ENCODE peak calls at places on chromosomes 11 and 22, in five cellular contexts. One of them, this sample, is unnamed.

GRCh38 chr22:45993841-45994240 is 16.9 kb upstream of the WNT7B start:
- DNase-seq in K562: no peak
- DNase-seq in HepG2: no peak
- DNase-seq in GM23338: no peak
- DNase-seq in GM12878: no peak
- DNase-seq in this sample: no peak

GRCh38 chr22:41447435-41448188 is 1.0 kb upstream of the TOB2 start:
- DNase-seq in GM12878: no peak
- DNase-seq in GM23338: peak; percentile 72
- DNase-seq in K562: peak; percentile 69
- DNase-seq in HepG2: peak; percentile 73
- DNase-seq in this sample: no peak

GRCh38 chr11:47271961-47272661 is 2.2 kb downstream of the MADD start:
- DNase-seq in HepG2: no peak
- DNase-seq in GM23338: peak; percentile 29
- DNase-seq in GM12878: no peak
- DNase-seq in K562: peak; percentile 82
- DNase-seq in this sample: no peak

GRCh38 chr11:47656284-47656915 is 14.0 kb upstream of the MTCH2 start:
- DNase-seq in K562: no peak
- DNase-seq in HepG2: no peak
- DNase-seq in GM23338: peak; percentile 34
- DNase-seq in GM12878: no peak
- DNase-seq in this sample: no peak

GRCh38 chr11:66701432-66702240 is 23.9 kb upstream of the RBM4B start:
- DNase-seq in HepG2: peak; percentile 66
- DNase-seq in GM23338: no peak
- DNase-seq in GM12878: no peak
- DNase-seq in K562: peak; percentile 98
- DNase-seq in this sample: no peak

GRCh38 chr11:127238321-127238720 is 237.8 kb upstream of the KIRREL3 start:
- DNase-seq in GM23338: no peak
- DNase-seq in K562: no peak
- DNase-seq in GM12878: no peak
- DNase-seq in HepG2: no peak
- DNase-seq in this sample: no peak

GRCh38 chr22:17565986-17566687 is 2.8 kb downstream of the SLC25A18 start:
- DNase-seq in GM12878: no peak
- DNase-seq in HepG2: no peak
- DNase-seq in GM23338: no peak
- DNase-seq in K562: no peak
- DNase-seq in this sample: no peak

GRCh38 chr22:49408102-49408836 is 419.4 kb downstream of the BRD1 start:
- DNase-seq in GM12878: no peak
- DNase-seq in HepG2: no peak
- DNase-seq in K562: no peak
- DNase-seq in GM23338: no peak
- DNase-seq in this sample: no peak

GRCh38 chr22:49783926-49784629 is 43.6 kb downstream of the BRD1 start:
- DNase-seq in GM23338: no peak
- DNase-seq in K562: no peak
- DNase-seq in HepG2: no peak
- DNase-seq in GM12878: no peak
- DNase-seq in this sample: no peak

GRCh38 chr11:68659158-68659921 is 25.0 kb upstream of the GAL start:
- DNase-seq in HepG2: peak; percentile 55
- DNase-seq in GM12878: no peak
- DNase-seq in K562: peak; percentile 55
- DNase-seq in GM23338: no peak
- DNase-seq in this sample: peak; percentile 55

GRCh38 chr22:39130152-39130704 is 22.3 kb downstream of the CBX7 start:
- DNase-seq in HepG2: no peak
- DNase-seq in GM12878: no peak
- DNase-seq in K562: no peak
- DNase-seq in GM23338: no peak
- DNase-seq in this sample: no peak

GRCh38 chr22:39130892-39131855 is 21.3 kb downstream of the CBX7 start:
- DNase-seq in HepG2: peak; percentile 59
- DNase-seq in K562: no peak
- DNase-seq in GM12878: no peak
- DNase-seq in GM23338: peak; percentile 47
- DNase-seq in this sample: no peak

GRCh38 chr22:39129081-39129480 is 23.4 kb downstream of the CBX7 start:
- DNase-seq in K562: no peak
- DNase-seq in GM12878: no peak
- DNase-seq in GM23338: no peak
- DNase-seq in HepG2: peak; percentile 38
- DNase-seq in this sample: no peak

GRCh38 chr22:39129746-39130145 is 22.7 kb downstream of the CBX7 start:
- DNase-seq in GM12878: no peak
- DNase-seq in HepG2: no peak
- DNase-seq in GM23338: no peak
- DNase-seq in K562: no peak
- DNase-seq in this sample: no peak

GRCh38 chr22:39128508-39128907 is 24.0 kb downstream of the CBX7 start:
- DNase-seq in GM12878: no peak
- DNase-seq in GM23338: no peak
- DNase-seq in K562: no peak
- DNase-seq in HepG2: no peak
- DNase-seq in this sample: no peak
- TF ChIP-seq JUNB in GM12878: no peak
- TF ChIP-seq JUNB in GM23338: no peak
- TF ChIP-seq JUNB in K562: no peak
- TF ChIP-seq JUNB in HepG2: no peak
- TF ChIP-seq JUNB in this sample: no peak

DNA sequence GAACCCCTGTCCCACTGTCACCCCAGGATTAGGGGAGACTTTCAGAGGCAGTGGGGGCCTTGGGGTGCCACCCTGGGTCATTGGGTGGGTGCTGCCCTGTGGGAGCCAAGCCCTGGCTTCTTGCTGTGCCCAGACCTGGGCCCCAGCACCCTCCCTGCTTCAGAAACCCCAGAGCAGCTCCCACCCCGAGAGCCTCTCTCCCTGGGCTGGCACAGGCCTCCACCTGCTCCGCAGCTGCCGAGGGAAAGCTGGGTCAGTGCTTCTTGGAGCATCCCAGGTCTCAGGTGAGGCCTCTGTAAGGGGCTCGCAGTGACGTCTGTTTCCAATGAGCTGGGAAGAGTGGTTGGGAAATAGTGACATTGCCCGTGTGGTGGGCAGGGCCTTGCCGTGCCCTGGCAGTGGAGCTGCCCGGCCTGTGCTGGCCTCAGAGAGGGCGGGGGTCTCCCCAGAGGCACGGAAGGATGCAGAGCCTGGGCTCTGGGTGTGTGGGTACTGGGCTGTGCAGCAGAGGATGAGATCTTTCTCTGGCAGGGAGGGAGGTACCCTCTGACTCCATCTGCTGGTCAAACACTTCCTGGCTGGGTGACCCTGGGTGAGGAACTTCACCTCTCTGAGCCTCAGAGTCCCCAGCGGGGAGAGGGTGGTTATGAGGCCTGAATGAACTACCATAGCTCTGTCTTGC is 23.0 kb downstream of the C22orf23 start:
- DNase-seq in HepG2: no peak
- DNase-seq in K562: no peak
- DNase-seq in GM12878: no peak
- DNase-seq in GM23338: peak; percentile 61
- DNase-seq in this sample: peak; percentile 28
- TF ChIP-seq JUNB in HepG2: no peak
- TF ChIP-seq JUNB in K562: no peak
- TF ChIP-seq JUNB in GM12878: no peak
- TF ChIP-seq JUNB in GM23338: no peak
- TF ChIP-seq JUNB in this sample: no peak

DNA sequence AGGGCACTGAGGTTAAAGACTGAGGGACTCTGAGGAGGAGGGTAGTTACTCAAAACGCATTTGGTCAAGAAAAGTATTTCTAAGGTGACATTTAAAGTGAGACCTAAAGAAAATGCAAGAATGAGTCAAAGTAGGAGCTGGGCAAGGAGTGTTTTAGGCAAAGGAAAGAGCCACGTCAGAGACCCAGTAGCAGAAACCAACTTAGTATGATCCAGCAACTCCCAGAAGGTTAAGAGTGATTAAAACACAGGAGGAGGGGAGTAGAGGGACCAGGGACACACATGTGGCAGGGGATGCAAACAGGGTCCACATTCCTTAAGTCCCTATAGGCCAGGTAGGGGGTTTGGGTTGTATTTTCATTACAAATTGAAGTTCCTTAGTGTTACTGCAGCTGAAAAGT is 24.3 kb upstream of the CCDC34 start:
- DNase-seq in K562: no peak
- DNase-seq in GM23338: peak; percentile 27
- DNase-seq in GM12878: no peak
- DNase-seq in HepG2: no peak
- DNase-seq in this sample: no peak
- TF ChIP-seq JUNB in K562: no peak
- TF ChIP-seq JUNB in GM23338: no peak
- TF ChIP-seq JUNB in GM12878: no peak
- TF ChIP-seq JUNB in HepG2: no peak
- TF ChIP-seq JUNB in this sample: no peak

GRCh38 chr11:2383823-2384722 is 7.0 kb downstream of the CD81 start:
- DNase-seq in GM23338: peak; percentile 69
- DNase-seq in GM12878: peak; percentile 39
- DNase-seq in HepG2: no peak
- DNase-seq in K562: peak; percentile 73
- DNase-seq in this sample: no peak
- TF ChIP-seq JUNB in GM23338: no peak
- TF ChIP-seq JUNB in GM12878: no peak
- TF ChIP-seq JUNB in HepG2: no peak
- TF ChIP-seq JUNB in K562: no peak
- TF ChIP-seq JUNB in this sample: no peak